ENCODE peak calls at places on chromosome 21, in seven cellular contexts. G is IMR-90, Y is H1, F is H9, E is neuronal stem cell, M is mesenchymal stem cell, U is trophoblast cell. W is an unnamed sample.

GRCh38 chr21:18443686-18444085 is 40.1 kb upstream of the TMPRSS15 start:
- DNase-seq in G (no peak), E (no peak), M (no peak), U (no peak), Y (no peak), F (no peak), W (no peak)

GRCh38 chr21:28699591-28700259 is 293.0 kb downstream of the LTN1 start:
- DNase-seq in G (no peak), U (peak; percentile 10), Y (no peak), F (no peak), M (no peak), E (no peak), W (no peak)

GRCh38 chr21:22711636-22712035 is 1713.4 kb downstream of the NCAM2 start:
- DNase-seq in E (no peak), M (no peak), Y (no peak), U (no peak), G (no peak), F (no peak), W (no peak)

GRCh38 chr21:24023402-24023801 is 1583.9 kb downstream of the MRPL39 start:
- DNase-seq in U (no peak), M (no peak), E (no peak), Y (no peak), G (peak; percentile 22), F (no peak), W (no peak)

GRCh38 chr21:25139390-25139789 is 467.9 kb downstream of the MRPL39 start:
- DNase-seq in Y (no peak), F (no peak), G (no peak), U (no peak), M (no peak), E (no peak), W (no peak)

GRCh38 chr21:25186278-25186677 is 421.0 kb downstream of the MRPL39 start:
- DNase-seq in F (no peak), Y (no peak), G (no peak), M (no peak), U (no peak), E (no peak), W (no peak)

GRCh38 chr21:18725653-18726052 is 322.1 kb upstream of the TMPRSS15 start:
- DNase-seq in G (no peak), Y (no peak), E (no peak), U (no peak), F (peak; percentile 40), M (no peak), W (peak; percentile 54)

GRCh38 chr21:42261832-42262200 is 42.9 kb downstream of the ABCG1 start:
- DNase-seq in F (no peak), E (no peak), M (no peak), U (no peak), G (no peak), Y (no peak), W (no peak)

GRCh38 chr21:25329227-25329626 is 278.1 kb downstream of the MRPL39 start:
- DNase-seq in Y (no peak), G (peak; percentile 91), U (no peak), M (no peak), F (no peak), E (no peak), W (no peak)

GRCh38 chr21:21547368-21547953 is 549.3 kb downstream of the NCAM2 start:
- DNase-seq in F (no peak), M (no peak), Y (no peak), G (peak; percentile 9), U (no peak), E (no peak), W (no peak)

GRCh38 chr21:15063081-15063820 is 1.5 kb downstream of the NRIP1 start:
- DNase-seq in M (peak; percentile 36), E (no peak), F (no peak), Y (no peak), G (peak; percentile 18), U (no peak), W (peak; percentile 47)

GRCh38 chr21:8989261-8989882 is 1532.0 kb upstream of the TPTE start:
- DNase-seq in Y (no peak), M (no peak), G (no peak), F (no peak), U (no peak), E (no peak), W (no peak)

GRCh38 chr21:43355196-43355924 is 71.6 kb downstream of the SIK1 start:
- DNase-seq in E (no peak), U (no peak), M (no peak), Y (no peak), F (no peak), G (no peak), W (no peak)

GRCh38 chr21:30625449-30625848 is 5.0 kb downstream of the KRTAP20-4 start:
- DNase-seq in G (no peak), E (no peak), F (no peak), M (no peak), Y (no peak), U (no peak), W (peak; percentile 4)

GRCh38 chr21:35475768-35476167 is 426.7 kb upstream of the RUNX1 start:
- DNase-seq in Y (no peak), M (peak; percentile 77), G (peak; percentile 75), U (peak; percentile 24), F (no peak), E (no peak), W (no peak)

GRCh38 chr21:35478096-35479080 is 429.3 kb upstream of the RUNX1 start:
- DNase-seq in U (no peak), G (peak; percentile 24), Y (no peak), M (peak; percentile 13), F (no peak), E (no peak), W (no peak)

GRCh38 chr21:35479529-35479928 is 430.4 kb upstream of the RUNX1 start:
- DNase-seq in M (no peak), U (no peak), F (no peak), G (no peak), Y (no peak), E (no peak), W (no peak)

GRCh38 chr21:35476616-35477395 is 427.7 kb upstream of the RUNX1 start:
- DNase-seq in E (no peak), G (peak; percentile 71), F (no peak), M (peak; percentile 69), U (no peak), Y (no peak), W (no peak)

DNA sequence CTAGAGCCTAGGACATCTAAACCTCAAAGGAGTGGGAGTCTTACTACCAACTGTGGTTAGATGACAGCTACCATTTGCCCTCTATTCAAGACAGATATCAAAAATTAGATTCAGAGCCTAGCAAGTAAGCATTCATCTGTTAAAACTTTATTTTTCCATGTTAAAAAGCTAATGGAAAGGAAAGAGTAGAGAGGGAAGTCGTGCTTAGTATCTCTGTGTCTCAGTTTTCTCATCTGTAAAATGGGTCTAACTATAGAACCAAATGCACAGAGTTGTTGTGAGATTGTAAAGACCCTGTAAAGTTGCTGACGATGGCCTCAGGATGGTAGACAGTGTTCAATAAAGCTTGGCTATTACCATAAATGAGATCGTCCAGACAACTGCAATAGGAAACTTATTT is 428.5 kb upstream of the RUNX1 start:
- DNase-seq in M (no peak), G (no peak), F (no peak), E (no peak), Y (no peak), U (no peak), W (no peak)
- H3K4ac ChIP-seq in M (no peak overlapping the region), G (peak overlapping the region; percentile 93), F (no peak overlapping the region), E (no peak overlapping the region), Y (no peak overlapping the region), U (no peak overlapping the region), W (no peak overlapping the region)

DNA sequence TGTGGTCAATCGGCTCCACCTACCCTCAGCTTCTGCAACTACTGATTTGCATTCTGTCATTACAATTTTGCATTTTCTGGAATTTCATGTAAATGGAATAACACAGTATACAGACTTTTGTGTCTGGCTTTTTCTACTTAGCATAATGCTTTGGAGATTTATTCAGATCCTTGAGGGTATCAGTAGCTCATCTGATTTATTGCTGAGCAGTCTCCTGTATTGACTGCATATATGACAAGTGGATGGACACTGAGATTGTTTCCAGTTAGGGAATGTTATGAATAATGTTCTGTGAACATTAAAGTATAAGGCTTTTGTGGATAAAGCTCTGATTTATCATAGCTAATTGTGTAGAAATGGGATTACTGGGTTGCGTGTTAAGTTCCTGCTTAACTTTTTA is 358.3 kb downstream of the USP25 start:
- DNase-seq in F (no peak), M (no peak), G (no peak), Y (no peak), E (no peak), U (no peak), W (no peak)
- H4K8ac ChIP-seq in F (no peak overlapping the region), M (no peak overlapping the region), G (no peak overlapping the region), Y (no peak overlapping the region), E (no peak overlapping the region), U (no peak overlapping the region), W (no peak overlapping the region)

DNA sequence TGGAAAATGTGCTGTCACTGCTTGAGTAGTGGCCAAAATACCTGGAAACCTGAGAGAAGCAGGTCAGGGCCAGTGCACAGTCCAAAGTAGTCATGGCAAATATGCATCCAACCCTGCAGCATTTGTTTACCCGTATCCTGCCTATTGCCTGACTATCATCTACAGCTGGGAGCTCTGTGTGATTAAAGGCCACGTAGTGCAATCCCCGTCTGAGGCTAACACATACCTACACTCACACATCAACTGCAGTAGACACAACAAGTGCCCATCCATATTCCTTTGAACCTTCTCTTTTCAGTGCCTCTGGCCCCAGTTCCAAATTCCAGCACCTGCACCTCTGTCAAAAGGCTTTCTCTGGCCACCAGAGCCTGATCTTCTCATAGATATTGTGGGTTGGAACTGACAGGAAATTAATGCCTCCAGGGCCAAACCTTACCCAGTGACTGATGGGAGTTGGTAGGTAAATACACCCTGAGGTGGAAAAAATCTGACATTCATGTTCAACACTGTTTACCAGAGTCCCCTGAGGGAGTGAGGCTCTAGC is 383.0 kb downstream of the SETD4 start:
- DNase-seq in G (no peak), F (no peak), E (no peak), M (no peak), Y (no peak), U (peak; percentile 95), W (no peak)
- H3K4ac ChIP-seq in G (no peak overlapping the region), F (no peak overlapping the region), E (no peak overlapping the region), M (no peak overlapping the region), Y (no peak overlapping the region), U (no peak overlapping the region), W (no peak overlapping the region)

GRCh38 chr21:33731447-33731846 is 89.1 kb downstream of the ITSN1 start:
- DNase-seq in U (no peak), E (no peak), G (no peak), F (no peak), M (no peak), Y (no peak), W (no peak)

GRCh38 chr21:33732038-33732437 is 89.7 kb downstream of the ITSN1 start:
- DNase-seq in E (no peak), G (no peak), U (peak; percentile 81), Y (no peak), F (no peak), M (no peak), W (peak; percentile 60)

GRCh38 chr21:33734326-33734725 is 92.0 kb downstream of the ITSN1 start:
- DNase-seq in U (peak; percentile 51), F (no peak), E (no peak), G (peak; percentile 58), Y (no peak), M (peak; percentile 20), W (no peak)

GRCh38 chr21:33736569-33736968 is 94.3 kb downstream of the ITSN1 start:
- DNase-seq in Y (no peak), G (no peak), F (no peak), E (no peak), U (no peak), M (no peak), W (no peak)

DNA sequence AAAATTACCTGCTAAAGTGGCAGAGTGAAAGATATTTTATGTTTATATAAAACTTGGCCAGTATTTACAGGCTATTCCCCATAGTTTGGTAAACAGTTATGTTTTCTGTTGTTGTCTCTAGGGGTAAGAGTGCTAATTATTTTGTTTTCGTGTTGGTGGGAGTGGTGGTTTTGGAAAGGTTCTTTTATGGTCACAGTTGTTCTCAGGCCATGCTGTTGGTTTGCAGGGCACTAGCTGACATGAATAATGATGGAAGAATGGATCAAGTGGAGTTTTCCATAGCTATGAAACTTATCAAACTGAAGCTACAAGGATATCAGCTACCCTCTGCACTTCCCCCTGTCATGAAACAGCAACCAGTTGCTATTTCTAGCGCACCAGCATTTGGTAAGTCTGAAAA is 92.5 kb downstream of the ITSN1 start:
- DNase-seq in M (no peak), E (no peak), F (no peak), G (no peak), U (no peak), Y (no peak), W (no peak)
- H4K8ac ChIP-seq in M (no peak overlapping the region), E (no peak overlapping the region), F (no peak overlapping the region), G (no peak overlapping the region), U (no peak overlapping the region), Y (no peak overlapping the region), W (no peak overlapping the region)